ENCODE peak calls at places on chromosomes 11 and 22, in five cellular contexts. One of them, this sample, is unnamed.
A peak's percentile ranks its signal among the peaks of the same experiment; 100 is the strongest.

GRCh38 chr22:26751217-26751616 is 93.8 kb downstream of the MIAT start:
- DNase-seq in HepG2: no peak
- DNase-seq in astrocyte: peak; percentile 40
- DNase-seq in endothelial cell of umbilical vein: peak; percentile 84
- DNase-seq in neural progenitor cell: peak; percentile 97
- DNase-seq in this sample: no peak

GRCh38 chr11:75557649-75558494 is 4.2 kb upstream of the SERPINH1 start:
- DNase-seq in HepG2: no peak
- DNase-seq in astrocyte: peak; percentile 95
- DNase-seq in endothelial cell of umbilical vein: peak; percentile 76
- DNase-seq in neural progenitor cell: no peak
- DNase-seq in this sample: no peak

GRCh38 chr11:65826972-65827773 is 6.6 kb upstream of the SNX32 start:
- DNase-seq in HepG2: no peak
- DNase-seq in astrocyte: no peak
- DNase-seq in endothelial cell of umbilical vein: no peak
- DNase-seq in neural progenitor cell: no peak
- DNase-seq in this sample: no peak

GRCh38 chr11:26193714-26194373 is 138.1 kb upstream of the ANO3 start:
- DNase-seq in HepG2: no peak
- DNase-seq in astrocyte: no peak
- DNase-seq in endothelial cell of umbilical vein: no peak
- DNase-seq in neural progenitor cell: no peak
- DNase-seq in this sample: no peak

GRCh38 chr11:94129505-94130335 is 1.1 kb downstream of the PANX1 start:
- DNase-seq in HepG2: no peak
- DNase-seq in astrocyte: no peak
- DNase-seq in endothelial cell of umbilical vein: peak; percentile 28
- DNase-seq in neural progenitor cell: peak; percentile 69
- DNase-seq in this sample: peak; percentile 67

GRCh38 chr11:111691176-111691575 is 75.0 kb downstream of the PPP2R1B start:
- DNase-seq in HepG2: no peak
- DNase-seq in astrocyte: no peak
- DNase-seq in endothelial cell of umbilical vein: no peak
- DNase-seq in neural progenitor cell: no peak
- DNase-seq in this sample: no peak

GRCh38 chr22:45092644-45093043 is 71.1 kb upstream of the NUP50 start:
- DNase-seq in HepG2: no peak
- DNase-seq in astrocyte: no peak
- DNase-seq in endothelial cell of umbilical vein: no peak
- DNase-seq in neural progenitor cell: no peak
- DNase-seq in this sample: no peak

GRCh38 chr11:126163074-126163700 is 48.3 kb downstream of the RPUSD4 start:
- DNase-seq in HepG2: peak; percentile 68
- DNase-seq in astrocyte: peak; percentile 92
- DNase-seq in endothelial cell of umbilical vein: no peak
- DNase-seq in neural progenitor cell: peak; percentile 83
- DNase-seq in this sample: peak; percentile 88

GRCh38 chr11:72617080-72617744 is 57.0 kb downstream of the PDE2A start:
- DNase-seq in HepG2: no peak
- DNase-seq in astrocyte: peak; percentile 10
- DNase-seq in endothelial cell of umbilical vein: no peak
- DNase-seq in neural progenitor cell: peak; percentile 29
- DNase-seq in this sample: no peak

GRCh38 chr11:93829598-93829997 is 20.8 kb downstream of the VSTM5 start:
- DNase-seq in HepG2: no peak
- DNase-seq in astrocyte: no peak
- DNase-seq in endothelial cell of umbilical vein: no peak
- DNase-seq in neural progenitor cell: no peak
- DNase-seq in this sample: no peak

GRCh38 chr22:39238561-39238960 is 6.2 kb downstream of the PDGFB start:
- DNase-seq in HepG2: no peak
- DNase-seq in astrocyte: no peak
- DNase-seq in endothelial cell of umbilical vein: no peak
- DNase-seq in neural progenitor cell: no peak
- DNase-seq in this sample: no peak

GRCh38 chr11:61129608-61130523 is 27.6 kb downstream of the CD5 start:
- DNase-seq in HepG2: peak; percentile 82
- DNase-seq in astrocyte: peak; percentile 76
- DNase-seq in endothelial cell of umbilical vein: peak; percentile 93
- DNase-seq in neural progenitor cell: peak; percentile 94
- DNase-seq in this sample: peak; percentile 94

GRCh38 chr11:2927851-2928604 is 1.2 kb downstream of the PHLDA2 start:
- DNase-seq in HepG2: no peak
- DNase-seq in astrocyte: no peak
- DNase-seq in endothelial cell of umbilical vein: peak; percentile 49
- DNase-seq in neural progenitor cell: no peak
- DNase-seq in this sample: no peak

GRCh38 chr22:29820941-29821789 is 16.9 kb downstream of the ASCC2 start:
- DNase-seq in HepG2: peak; percentile 86
- DNase-seq in astrocyte: peak; percentile 98
- DNase-seq in endothelial cell of umbilical vein: peak; percentile 84
- DNase-seq in neural progenitor cell: no peak
- DNase-seq in this sample: peak; percentile 65

GRCh38 chr11:16632295-16633200 is 105.9 kb upstream of the C11orf58 start:
- DNase-seq in HepG2: peak; percentile 50
- DNase-seq in astrocyte: no peak
- DNase-seq in endothelial cell of umbilical vein: peak; percentile 8
- DNase-seq in neural progenitor cell: peak; percentile 43
- DNase-seq in this sample: peak; percentile 62

GRCh38 chr22:48937032-48937639 is 890.5 kb downstream of the BRD1 start:
- DNase-seq in HepG2: no peak
- DNase-seq in astrocyte: no peak
- DNase-seq in endothelial cell of umbilical vein: no peak
- DNase-seq in neural progenitor cell: no peak
- DNase-seq in this sample: no peak

GRCh38 chr11:119749006-119749565 is 20.1 kb upstream of the NECTIN1 start:
- DNase-seq in HepG2: no peak
- DNase-seq in astrocyte: no peak
- DNase-seq in endothelial cell of umbilical vein: no peak
- DNase-seq in neural progenitor cell: no peak
- DNase-seq in this sample: no peak

GRCh38 chr11:20840341-20840740 is 171.0 kb downstream of the NELL1 start:
- DNase-seq in HepG2: no peak
- DNase-seq in astrocyte: no peak
- DNase-seq in endothelial cell of umbilical vein: no peak
- DNase-seq in neural progenitor cell: no peak
- DNase-seq in this sample: no peak

GRCh38 chr11:72039108-72039850 is 40.6 kb downstream of the IL18BP start:
- DNase-seq in HepG2: no peak
- DNase-seq in astrocyte: peak; percentile 24
- DNase-seq in endothelial cell of umbilical vein: peak; percentile 17
- DNase-seq in neural progenitor cell: no peak
- DNase-seq in this sample: no peak

GRCh38 chr11:65427691-65428577 is 5.3 kb downstream of the NEAT1 start:
- DNase-seq in HepG2: no peak
- DNase-seq in astrocyte: peak; percentile 56
- DNase-seq in endothelial cell of umbilical vein: peak; percentile 70
- DNase-seq in neural progenitor cell: no peak
- DNase-seq in this sample: peak; percentile 73

GRCh38 chr11:129695543-129696308 is 119.9 kb upstream of the TMEM45B start:
- DNase-seq in HepG2: peak; percentile 46
- DNase-seq in astrocyte: peak; percentile 3
- DNase-seq in endothelial cell of umbilical vein: peak; percentile 28
- DNase-seq in neural progenitor cell: peak; percentile 83
- DNase-seq in this sample: peak; percentile 65

GRCh38 chr22:22843848-22844247 is 43.8 kb upstream of the IGLL5 start:
- DNase-seq in HepG2: no peak
- DNase-seq in astrocyte: no peak
- DNase-seq in endothelial cell of umbilical vein: no peak
- DNase-seq in neural progenitor cell: no peak
- DNase-seq in this sample: no peak

GRCh38 chr22:33328789-33329296 is 270.7 kb upstream of the SYN3 start:
- DNase-seq in HepG2: peak; percentile 55
- DNase-seq in astrocyte: peak; percentile 94
- DNase-seq in endothelial cell of umbilical vein: no peak
- DNase-seq in neural progenitor cell: no peak
- DNase-seq in this sample: no peak

GRCh38 chr11:117219001-117219400 is 12.9 kb downstream of the PCSK7 start:
- DNase-seq in HepG2: no peak
- DNase-seq in astrocyte: no peak
- DNase-seq in endothelial cell of umbilical vein: no peak
- DNase-seq in neural progenitor cell: no peak
- DNase-seq in this sample: no peak

DNA sequence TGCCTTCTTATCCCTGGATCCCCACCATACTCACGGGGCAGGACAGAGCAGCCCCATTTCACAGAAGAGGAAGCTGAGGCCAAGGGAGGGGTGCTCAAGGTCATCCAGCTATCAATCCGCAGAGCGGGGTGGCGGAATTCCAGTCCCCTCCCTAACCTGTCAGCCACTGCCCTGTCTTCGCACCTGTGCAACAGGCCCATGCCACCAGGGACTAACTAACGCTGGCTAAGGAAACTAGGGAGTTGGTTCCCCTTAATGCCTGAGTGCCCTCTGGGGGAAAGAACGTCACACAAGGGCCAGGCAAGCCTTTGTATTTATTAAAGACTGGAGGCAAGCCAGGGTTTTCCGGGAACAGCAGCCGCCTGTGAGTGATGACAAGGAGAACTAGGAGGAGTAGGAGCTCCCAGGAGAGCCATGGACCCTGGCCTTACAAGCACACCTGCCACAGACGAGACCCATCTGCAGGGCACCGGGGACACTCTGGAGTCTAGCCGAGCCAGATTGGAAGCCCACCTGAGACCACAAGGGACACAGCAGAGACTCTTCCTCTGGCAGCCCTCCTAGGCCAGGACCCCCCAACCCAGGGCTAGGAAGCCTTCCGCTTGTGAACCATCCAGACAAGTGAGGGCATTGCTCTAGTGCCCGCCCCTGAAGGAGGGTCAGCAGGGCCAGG is 64.4 kb downstream of the MYH9 start:
- DNase-seq in HepG2: no peak
- DNase-seq in astrocyte: peak; percentile 71
- DNase-seq in endothelial cell of umbilical vein: peak; percentile 77
- DNase-seq in neural progenitor cell: no peak
- DNase-seq in this sample: no peak
- H4K20me1 ChIP-seq in HepG2: no peaks in the 10 kb centered on the region
- H4K20me1 ChIP-seq in astrocyte: peaks cover 90% of the 10 kb centered on the region
- H4K20me1 ChIP-seq in endothelial cell of umbilical vein: no peaks in the 10 kb centered on the region
- H4K20me1 ChIP-seq in neural progenitor cell: no peaks in the 10 kb centered on the region
- H4K20me1 ChIP-seq in this sample: peaks cover 5% of the 10 kb centered on the region

DNA sequence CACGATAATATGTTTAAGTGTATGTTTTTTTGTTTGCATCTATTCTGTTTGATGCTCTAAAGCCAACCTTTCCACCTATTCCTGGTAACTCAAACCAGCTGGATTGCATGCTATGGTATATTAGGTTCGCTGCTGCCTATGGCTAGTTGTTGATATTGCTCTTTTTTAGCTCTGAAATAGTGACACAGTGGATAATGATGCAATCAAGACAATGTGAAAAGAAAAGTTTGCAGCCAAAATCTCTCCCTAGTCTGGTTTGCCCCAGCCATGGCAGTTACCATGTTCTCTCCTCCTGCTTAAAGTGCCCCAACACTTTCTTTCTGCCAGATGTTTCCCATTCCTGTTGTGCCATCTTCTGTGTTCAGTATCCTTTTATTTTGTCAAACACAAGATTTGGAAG is 269.7 kb downstream of the DYNC2H1 start:
- DNase-seq in HepG2: no peak
- DNase-seq in astrocyte: no peak
- DNase-seq in endothelial cell of umbilical vein: no peak
- DNase-seq in neural progenitor cell: no peak
- DNase-seq in this sample: no peak
- H3K36me3 ChIP-seq in HepG2: no peaks in the 10 kb centered on the region
- H3K36me3 ChIP-seq in astrocyte: no peaks in the 10 kb centered on the region
- H3K36me3 ChIP-seq in endothelial cell of umbilical vein: no peaks in the 10 kb centered on the region
- H3K36me3 ChIP-seq in neural progenitor cell: no peaks in the 10 kb centered on the region
- H3K36me3 ChIP-seq in this sample: no peaks in the 10 kb centered on the region

DNA sequence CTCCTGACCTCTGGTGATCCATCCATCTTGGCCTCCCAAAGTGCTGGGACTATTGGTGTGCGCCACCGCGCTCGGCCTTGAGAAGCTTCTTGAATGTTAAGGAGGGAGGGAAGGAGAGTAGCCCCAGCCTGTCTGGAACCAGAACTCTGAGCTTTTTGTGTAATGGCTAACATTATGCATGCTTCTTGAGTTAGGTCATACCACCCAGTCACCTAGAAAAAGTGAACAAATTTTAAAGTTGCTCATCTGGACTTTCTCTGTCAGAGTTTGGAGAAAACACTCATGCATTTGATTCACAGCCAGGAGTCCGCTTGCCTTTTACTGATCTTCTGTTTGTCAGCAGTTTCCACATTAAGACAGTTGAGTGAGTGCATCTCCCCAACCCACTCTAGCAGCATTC is 82.1 kb downstream of the PPP6R3 start:
- DNase-seq in HepG2: no peak
- DNase-seq in astrocyte: peak; percentile 94
- DNase-seq in endothelial cell of umbilical vein: no peak
- DNase-seq in neural progenitor cell: no peak
- DNase-seq in this sample: no peak
- H4K20me1 ChIP-seq in HepG2: peaks cover 7% of the 10 kb centered on the region
- H4K20me1 ChIP-seq in astrocyte: peaks cover 71% of the 10 kb centered on the region
- H4K20me1 ChIP-seq in endothelial cell of umbilical vein: no peaks in the 10 kb centered on the region
- H4K20me1 ChIP-seq in neural progenitor cell: peaks cover 81% of the 10 kb centered on the region
- H4K20me1 ChIP-seq in this sample: peaks cover 20% of the 10 kb centered on the region

GRCh38 chr22:21697866-21698265 is 32.1 kb downstream of the PPIL2 start:
- DNase-seq in HepG2: no peak
- DNase-seq in astrocyte: peak; percentile 74
- DNase-seq in endothelial cell of umbilical vein: no peak
- DNase-seq in neural progenitor cell: no peak
- DNase-seq in this sample: no peak
- H3K36me3 ChIP-seq in HepG2: peaks cover 45% of the 10 kb centered on the region
- H3K36me3 ChIP-seq in astrocyte: peaks cover 6% of the 10 kb centered on the region
- H3K36me3 ChIP-seq in endothelial cell of umbilical vein: peaks cover 36% of the 10 kb centered on the region
- H3K36me3 ChIP-seq in neural progenitor cell: no peaks in the 10 kb centered on the region
- H3K36me3 ChIP-seq in this sample: peaks cover 2% of the 10 kb centered on the region

GRCh38 chr22:50298937-50299656 is 8.3 kb downstream of the PLXNB2 start:
- DNase-seq in HepG2: no peak
- DNase-seq in astrocyte: no peak
- DNase-seq in endothelial cell of umbilical vein: no peak
- DNase-seq in neural progenitor cell: peak; percentile 56
- DNase-seq in this sample: no peak

GRCh38 chr22:50299724-50300619 is 7.5 kb downstream of the PLXNB2 start:
- DNase-seq in HepG2: no peak
- DNase-seq in astrocyte: no peak
- DNase-seq in endothelial cell of umbilical vein: no peak
- DNase-seq in neural progenitor cell: peak; percentile 67
- DNase-seq in this sample: no peak

GRCh38 chr22:50302041-50302541 is 5.4 kb downstream of the PLXNB2 start:
- DNase-seq in HepG2: no peak
- DNase-seq in astrocyte: no peak
- DNase-seq in endothelial cell of umbilical vein: no peak
- DNase-seq in neural progenitor cell: no peak
- DNase-seq in this sample: no peak

GRCh38 chr22:50301581-50301991 is 5.9 kb downstream of the PLXNB2 start:
- DNase-seq in HepG2: no peak
- DNase-seq in astrocyte: no peak
- DNase-seq in endothelial cell of umbilical vein: no peak
- DNase-seq in neural progenitor cell: no peak
- DNase-seq in this sample: peak; percentile 57

GRCh38 chr22:50300620-50301257 is 6.7 kb downstream of the PLXNB2 start:
- DNase-seq in HepG2: no peak
- DNase-seq in astrocyte: no peak
- DNase-seq in endothelial cell of umbilical vein: no peak
- DNase-seq in neural progenitor cell: no peak
- DNase-seq in this sample: no peak
- H4K20me1 ChIP-seq in HepG2: peaks cover 12% of the 10 kb centered on the region
- H4K20me1 ChIP-seq in astrocyte: peaks cover 89% of the 10 kb centered on the region
- H4K20me1 ChIP-seq in endothelial cell of umbilical vein: no peaks in the 10 kb centered on the region
- H4K20me1 ChIP-seq in neural progenitor cell: peaks cover 98% of the 10 kb centered on the region
- H4K20me1 ChIP-seq in this sample: peaks cover 22% of the 10 kb centered on the region